ENCODE peak calls at places on chromosomes 11 and 22, in four cellular contexts. O, C, G and R are unnamed samples.

GRCh38 chr11:16607675-16608644 is 130.5 kb upstream of the C11orf58 start:
- DNase-seq in O (no peak), C (no peak), G (no peak), R (peak)

GRCh38 chr22:44668886-44669724 is 32.9 kb upstream of the PRR5 start:
- DNase-seq in O (no peak), C (no peak), G (no peak), R (no peak)

GRCh38 chr11:211741-212140 is 4.2 kb downstream of the RIC8A start:
- DNase-seq in O (no peak), C (no peak), G (no peak), R (no peak)

GRCh38 chr11:2780850-2781412 is 81.1 kb upstream of the KCNQ1OT1 start:
- DNase-seq in O (no peak), C (no peak), G (no peak), R (no peak)

GRCh38 chr11:59800390-59801037 is 10.1 kb downstream of the MRPL16 start:
- DNase-seq in O (no peak), C (no peak), G (no peak), R (no peak)

GRCh38 chr11:120985718-120986569 is 38.0 kb upstream of the TBCEL start:
- DNase-seq in O (peak), C (peak), G (no peak), R (peak)

GRCh38 chr11:77559686-77560425 is 29.9 kb upstream of the AQP11 start:
- DNase-seq in O (peak), C (peak), G (peak), R (peak)

GRCh38 chr11:132821027-132821426 is 711.3 kb downstream of the OPCML start:
- DNase-seq in O (no peak), C (no peak), G (no peak), R (peak)

GRCh38 chr22:42799061-42799460 is 58.0 kb downstream of the ARFGAP3 start:
- DNase-seq in O (no peak), C (no peak), G (no peak), R (no peak)

GRCh38 chr11:1824221-1825038 is 10.4 kb upstream of the SYT8 start:
- DNase-seq in O (no peak), C (no peak), G (no peak), R (no peak)

GRCh38 chr11:114183041-114183511 is 113.1 kb upstream of the NNMT start:
- DNase-seq in O (no peak), C (peak), G (no peak), R (no peak)

GRCh38 chr11:69041516-69041915 is 7.2 kb upstream of the TPCN2 start:
- DNase-seq in O (no peak), C (peak), G (no peak), R (no peak)

GRCh38 chr11:120181446-120181992 is 29.3 kb upstream of the OAF start:
- DNase-seq in O (no peak), C (no peak), G (no peak), R (no peak)

GRCh38 chr22:19357270-19358105 is 66.0 kb upstream of the CLTCL1 start:
- DNase-seq in O (peak), C (peak), G (peak), R (no peak)

GRCh38 chr11:64086263-64086938 is 50.7 kb downstream of the FLRT1 start:
- DNase-seq in O (no peak), C (peak), G (peak), R (no peak)

GRCh38 chr11:132653237-132653636 is 879.1 kb downstream of the OPCML start:
- DNase-seq in O (no peak), C (no peak), G (no peak), R (no peak)

GRCh38 chr22:47374273-47374771 is 611.9 kb downstream of the TBC1D22A start:
- DNase-seq in O (no peak), C (no peak), G (no peak), R (no peak)

GRCh38 chr11:68890490-68891231 is 13.0 kb downstream of the MRPL21 start:
- DNase-seq in O (no peak), C (peak), G (peak), R (peak)

GRCh38 chr11:73761403-73761945 is 600 bp upstream of the RAB6A start:
- DNase-seq in O (no peak), C (no peak), G (no peak), R (no peak)

GRCh38 chr22:17842386-17842785 is 68.1 kb upstream of the BID start:
- DNase-seq in O (no peak), C (no peak), G (no peak), R (no peak)

GRCh38 chr11:113935858-113936257 is 31.3 kb downstream of the HTR3B start:
- DNase-seq in O (no peak), C (no peak), G (no peak), R (no peak)

GRCh38 chr11:10476342-10476741 is 21.3 kb downstream of the AMPD3 start:
- DNase-seq in O (no peak), C (no peak), G (no peak), R (no peak)

GRCh38 chr22:19430890-19431541 is 517 bp downstream of the HIRA start:
- DNase-seq in O (peak), C (peak), G (no peak), R (no peak)

GRCh38 chr22:50201191-50202129 is 649 bp downstream of the SELENOO start:
- DNase-seq in O (no peak), C (no peak), G (no peak), R (no peak)

GRCh38 chr22:17342361-17342760 is 26.9 kb upstream of the CECR2 start:
- DNase-seq in O (no peak), C (no peak), G (no peak), R (no peak)

GRCh38 chr22:36778020-36778419 is 2.1 kb upstream of the IFT27 start:
- DNase-seq in O (no peak), C (no peak), G (no peak), R (no peak)

GRCh38 chr11:65742353-65742752 is 21.8 kb upstream of the RNASEH2C start:
- DNase-seq in O (no peak), C (no peak), G (no peak), R (no peak)

GRCh38 chr11:2135018-2135569 is 4.1 kb downstream of the IGF2 start:
- DNase-seq in O (no peak), C (no peak), G (no peak), R (no peak)

GRCh38 chr11:46161201-46161600 is 39.9 kb upstream of the PHF21A start:
- DNase-seq in O (no peak), C (no peak), G (no peak), R (no peak)

GRCh38 chr11:46159694-46160093 is 38.4 kb upstream of the PHF21A start:
- DNase-seq in O (peak), C (no peak), G (no peak), R (no peak)

GRCh38 chr11:46162700-46163099 is 41.4 kb upstream of the PHF21A start:
- DNase-seq in O (no peak), C (no peak), G (no peak), R (no peak)

DNA sequence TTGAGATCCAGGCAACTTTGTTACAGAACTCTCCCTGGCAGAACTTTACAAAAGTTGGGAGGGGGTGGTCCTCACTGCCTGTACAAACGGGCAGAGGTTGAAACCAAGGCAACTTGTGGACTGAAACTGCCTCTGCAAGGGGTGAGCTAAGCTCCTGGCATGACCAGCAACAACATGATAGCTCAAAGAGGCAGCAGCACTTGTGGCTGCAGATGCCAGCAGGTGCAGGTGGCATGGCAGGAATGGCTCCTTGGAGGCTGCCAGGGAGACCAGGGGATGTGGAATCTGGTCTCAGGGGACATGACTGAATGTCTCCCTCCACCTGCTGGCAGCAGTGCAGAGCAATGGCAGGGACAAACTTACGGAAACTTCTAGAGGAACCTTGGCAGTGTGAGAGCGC is 38.8 kb upstream of the PHF21A start:
- DNase-seq in O (peak), C (no peak), G (no peak), R (no peak)
- TF ChIP-seq CTCF in O (peak), C (no peak), G (no peak), R (no peak)

GRCh38 chr22:38304526-38304925 is 12.7 kb downstream of the CSNK1E start:
- DNase-seq in O (no peak), C (peak), G (no peak), R (peak)

GRCh38 chr22:38303974-38304373 is 13.3 kb downstream of the CSNK1E start:
- DNase-seq in O (no peak), C (no peak), G (no peak), R (no peak)

GRCh38 chr22:38308791-38309498 is 8.3 kb downstream of the CSNK1E start:
- DNase-seq in O (no peak), C (no peak), G (no peak), R (no peak)

GRCh38 chr22:38302906-38303305 is 14.3 kb downstream of the CSNK1E start:
- DNase-seq in O (no peak), C (no peak), G (no peak), R (no peak)

DNA sequence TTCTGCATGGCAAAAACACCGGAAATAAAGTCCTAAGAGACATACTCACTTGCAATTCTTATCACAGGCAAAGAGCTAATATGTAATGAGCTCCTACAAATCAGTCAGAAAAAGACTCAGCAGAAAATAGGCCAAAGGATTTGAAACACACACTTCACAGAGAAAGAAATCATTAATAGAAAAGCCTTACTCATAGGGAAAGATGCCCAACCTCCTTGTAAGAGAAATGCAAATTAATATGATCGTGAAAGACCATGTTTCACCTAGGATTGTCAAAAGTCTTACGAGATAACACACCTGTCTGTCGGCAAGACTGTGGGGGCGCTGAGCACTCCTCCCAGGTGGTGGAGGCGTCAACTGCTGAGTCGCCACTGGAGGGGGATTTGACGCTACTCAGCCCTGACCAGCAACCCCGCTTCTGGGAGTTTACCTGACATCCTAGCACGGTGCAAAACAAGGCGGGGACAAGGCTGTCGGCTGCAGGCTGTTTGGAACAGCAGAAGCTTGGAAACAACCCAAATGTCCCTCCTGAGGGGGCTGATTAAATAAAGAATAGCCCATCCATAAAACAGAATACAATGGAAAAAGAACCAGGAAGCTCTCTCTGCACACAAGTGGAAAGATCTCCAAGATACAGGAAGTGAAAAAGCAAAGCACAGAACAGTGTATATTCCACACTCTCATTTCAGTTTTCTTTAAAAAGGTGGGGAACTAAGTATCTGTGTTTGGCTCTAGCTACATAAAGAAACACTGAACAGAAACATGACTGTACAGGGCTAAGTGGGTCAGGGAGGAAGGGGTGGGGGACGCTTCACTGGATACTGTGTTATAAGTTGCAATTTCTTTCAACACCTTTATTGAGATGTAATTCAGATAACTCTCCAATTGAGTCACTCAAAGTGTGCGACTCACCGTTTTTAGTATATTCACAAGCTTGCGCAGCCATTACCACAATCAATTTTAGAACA is 11.5 kb downstream of the CSNK1E start:
- DNase-seq in O (no peak), C (peak), G (no peak), R (no peak)
- TF ChIP-seq CTCF in O (no peak), C (no peak), G (no peak), R (no peak)

DNA sequence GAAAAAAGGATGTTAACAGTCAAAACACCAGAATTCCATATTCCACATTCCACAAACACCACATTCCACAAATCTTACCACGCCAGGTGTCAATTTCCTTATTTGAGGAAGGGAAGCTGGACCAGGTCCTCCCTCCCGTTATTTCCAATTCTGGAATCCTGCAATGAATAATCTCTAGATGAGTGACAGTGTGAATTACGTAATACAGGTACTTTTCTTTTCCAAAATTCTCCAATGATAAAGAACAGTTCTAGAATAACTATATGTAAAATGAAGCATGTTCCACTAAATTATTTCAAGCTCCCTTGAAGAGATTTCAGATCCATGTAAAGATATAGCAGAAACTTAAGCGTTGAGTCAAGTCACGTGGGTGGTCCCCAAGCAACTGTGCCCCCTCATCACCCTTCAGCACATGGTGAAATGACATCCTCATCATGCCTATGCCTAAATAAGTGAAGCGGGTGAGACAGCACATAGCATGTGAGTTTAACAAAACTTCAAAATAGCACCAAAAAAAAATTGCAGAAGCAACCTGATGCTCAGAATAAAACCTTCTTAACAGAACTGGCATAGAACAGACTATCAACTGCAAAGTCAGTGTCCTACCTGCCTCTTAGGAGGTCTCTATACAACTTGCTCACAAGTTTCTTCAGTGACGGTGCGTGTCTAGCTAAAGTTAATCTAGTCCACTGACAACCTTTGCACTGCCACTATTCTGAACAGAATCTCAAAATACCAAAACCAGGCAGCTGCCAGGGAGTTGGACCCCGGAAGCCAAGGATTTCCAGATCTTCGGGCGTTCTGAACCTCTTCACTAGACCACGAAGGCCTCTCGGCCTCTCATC is 875 bp downstream of the NFRKB start:
- DNase-seq in O (peak), C (no peak), G (no peak), R (no peak)
- TF ChIP-seq CTCF in O (no peak), C (no peak), G (no peak), R (no peak)

GRCh38 chr11:131584694-131585592 is 214.5 kb downstream of the NTM start:
- DNase-seq in O (no peak), C (no peak), G (no peak), R (no peak)
- TF ChIP-seq CTCF in O (peak), C (no peak), G (peak), R (peak)